ENCODE peak calls at places on chromosome 7, in six cellular contexts. One of them, this sample, is unnamed.

GRCh38 chr7:2314209-2314955 is at the start of gene SNX8:
- DNase-seq in activated gamma-delta T cell treated with Interleukin-2 at 50 U/mL for 16 hours: peak; percentile 97
- DNase-seq in lower leg skin: peak; percentile 87
- DNase-seq in neural crest cell: peak; percentile 99
- DNase-seq in hypothalamus: peak; percentile 72
- DNase-seq in GM10248: peak; percentile 98
- DNase-seq in this sample: peak; percentile 93

GRCh38 chr7:43876976-43877745 is 7.8 kb upstream of the MRPS24 start:
- DNase-seq in neural crest cell: no peak
- DNase-seq in activated gamma-delta T cell treated with Interleukin-2 at 50 U/mL for 16 hours: no peak
- DNase-seq in GM10248: no peak
- DNase-seq in hypothalamus: no peak
- DNase-seq in lower leg skin: no peak
- DNase-seq in this sample: no peak

GRCh38 chr7:40918701-40919271 is 784.0 kb downstream of the SUGCT start:
- DNase-seq in lower leg skin: no peak
- DNase-seq in GM10248: no peak
- DNase-seq in neural crest cell: no peak
- DNase-seq in activated gamma-delta T cell treated with Interleukin-2 at 50 U/mL for 16 hours: no peak
- DNase-seq in hypothalamus: no peak
- DNase-seq in this sample: no peak

GRCh38 chr7:5255832-5256231 is 26.9 kb upstream of the SLC29A4 start:
- DNase-seq in neural crest cell: no peak
- DNase-seq in hypothalamus: no peak
- DNase-seq in activated gamma-delta T cell treated with Interleukin-2 at 50 U/mL for 16 hours: no peak
- DNase-seq in GM10248: no peak
- DNase-seq in lower leg skin: peak; percentile 37
- DNase-seq in this sample: no peak

GRCh38 chr7:111012799-111013675 is 77.9 kb upstream of the LRRN3 start:
- DNase-seq in neural crest cell: no peak
- DNase-seq in hypothalamus: no peak
- DNase-seq in lower leg skin: peak; percentile 19
- DNase-seq in GM10248: peak; percentile 15
- DNase-seq in activated gamma-delta T cell treated with Interleukin-2 at 50 U/mL for 16 hours: peak; percentile 16
- DNase-seq in this sample: no peak

GRCh38 chr7:158369290-158369689 is 218.3 kb downstream of the PTPRN2 start:
- DNase-seq in hypothalamus: no peak
- DNase-seq in GM10248: no peak
- DNase-seq in activated gamma-delta T cell treated with Interleukin-2 at 50 U/mL for 16 hours: no peak
- DNase-seq in neural crest cell: no peak
- DNase-seq in lower leg skin: no peak
- DNase-seq in this sample: no peak

GRCh38 chr7:90594791-90595317 is 1.3 kb upstream of the CDK14 start:
- DNase-seq in lower leg skin: no peak
- DNase-seq in hypothalamus: no peak
- DNase-seq in GM10248: no peak
- DNase-seq in neural crest cell: no peak
- DNase-seq in activated gamma-delta T cell treated with Interleukin-2 at 50 U/mL for 16 hours: no peak
- DNase-seq in this sample: no peak

GRCh38 chr7:115340828-115341227 is 418.9 kb downstream of the MDFIC start:
- DNase-seq in lower leg skin: no peak
- DNase-seq in neural crest cell: no peak
- DNase-seq in activated gamma-delta T cell treated with Interleukin-2 at 50 U/mL for 16 hours: no peak
- DNase-seq in hypothalamus: no peak
- DNase-seq in GM10248: no peak
- DNase-seq in this sample: no peak

GRCh38 chr7:76108540-76109233 is 60.8 kb downstream of the MDH2 start:
- DNase-seq in hypothalamus: no peak
- DNase-seq in neural crest cell: no peak
- DNase-seq in activated gamma-delta T cell treated with Interleukin-2 at 50 U/mL for 16 hours: no peak
- DNase-seq in lower leg skin: no peak
- DNase-seq in GM10248: no peak
- DNase-seq in this sample: peak; percentile 67

GRCh38 chr7:132250480-132251326 is 325.6 kb downstream of the PLXNA4 start:
- DNase-seq in neural crest cell: no peak
- DNase-seq in hypothalamus: no peak
- DNase-seq in GM10248: no peak
- DNase-seq in lower leg skin: no peak
- DNase-seq in activated gamma-delta T cell treated with Interleukin-2 at 50 U/mL for 16 hours: no peak
- DNase-seq in this sample: no peak

GRCh38 chr7:156777364-156778069 is 115.5 kb downstream of the LMBR1 start:
- DNase-seq in activated gamma-delta T cell treated with Interleukin-2 at 50 U/mL for 16 hours: no peak
- DNase-seq in hypothalamus: no peak
- DNase-seq in neural crest cell: no peak
- DNase-seq in GM10248: peak; percentile 27
- DNase-seq in lower leg skin: no peak
- DNase-seq in this sample: no peak

GRCh38 chr7:26153823-26154783 is 2.1 kb downstream of the NFE2L3 start:
- DNase-seq in activated gamma-delta T cell treated with Interleukin-2 at 50 U/mL for 16 hours: no peak
- DNase-seq in lower leg skin: peak; percentile 36
- DNase-seq in neural crest cell: no peak
- DNase-seq in GM10248: no peak
- DNase-seq in hypothalamus: no peak
- DNase-seq in this sample: no peak

GRCh38 chr7:44275829-44276570 is 49.4 kb downstream of the CAMK2B start:
- DNase-seq in activated gamma-delta T cell treated with Interleukin-2 at 50 U/mL for 16 hours: no peak
- DNase-seq in GM10248: no peak
- DNase-seq in hypothalamus: no peak
- DNase-seq in lower leg skin: no peak
- DNase-seq in neural crest cell: peak; percentile 60
- DNase-seq in this sample: no peak

GRCh38 chr7:97858221-97858620 is 14.0 kb downstream of the ASNS start:
- DNase-seq in GM10248: no peak
- DNase-seq in hypothalamus: no peak
- DNase-seq in neural crest cell: no peak
- DNase-seq in lower leg skin: no peak
- DNase-seq in activated gamma-delta T cell treated with Interleukin-2 at 50 U/mL for 16 hours: no peak
- DNase-seq in this sample: no peak

GRCh38 chr7:5629941-5630340 is 151.5 kb downstream of the RNF216 start:
- DNase-seq in GM10248: no peak
- DNase-seq in neural crest cell: no peak
- DNase-seq in lower leg skin: no peak
- DNase-seq in activated gamma-delta T cell treated with Interleukin-2 at 50 U/mL for 16 hours: peak; percentile 53
- DNase-seq in hypothalamus: no peak
- DNase-seq in this sample: no peak

GRCh38 chr7:128194533-128195282 is 46.4 kb upstream of the LEP start:
- DNase-seq in GM10248: no peak
- DNase-seq in activated gamma-delta T cell treated with Interleukin-2 at 50 U/mL for 16 hours: no peak
- DNase-seq in hypothalamus: no peak
- DNase-seq in lower leg skin: no peak
- DNase-seq in neural crest cell: no peak
- DNase-seq in this sample: no peak

GRCh38 chr7:832292-832967 is at the start of gene SUN1:
- DNase-seq in GM10248: peak; percentile 63
- DNase-seq in lower leg skin: no peak
- DNase-seq in hypothalamus: no peak
- DNase-seq in neural crest cell: no peak
- DNase-seq in activated gamma-delta T cell treated with Interleukin-2 at 50 U/mL for 16 hours: peak; percentile 67
- DNase-seq in this sample: no peak

GRCh38 chr7:45325378-45325777 is 167.8 kb downstream of the RAMP3 start:
- DNase-seq in activated gamma-delta T cell treated with Interleukin-2 at 50 U/mL for 16 hours: no peak
- DNase-seq in GM10248: no peak
- DNase-seq in hypothalamus: no peak
- DNase-seq in lower leg skin: no peak
- DNase-seq in neural crest cell: no peak
- DNase-seq in this sample: no peak

GRCh38 chr7:67021260-67021659 is 24.6 kb downstream of the TYW1 start:
- DNase-seq in activated gamma-delta T cell treated with Interleukin-2 at 50 U/mL for 16 hours: no peak
- DNase-seq in lower leg skin: no peak
- DNase-seq in neural crest cell: no peak
- DNase-seq in hypothalamus: no peak
- DNase-seq in GM10248: no peak
- DNase-seq in this sample: no peak

GRCh38 chr7:150428671-150429451 is 21.6 kb upstream of the GIMAP8 start:
- DNase-seq in activated gamma-delta T cell treated with Interleukin-2 at 50 U/mL for 16 hours: peak; percentile 26
- DNase-seq in neural crest cell: no peak
- DNase-seq in lower leg skin: no peak
- DNase-seq in GM10248: no peak
- DNase-seq in hypothalamus: no peak
- DNase-seq in this sample: peak; percentile 51

GRCh38 chr7:125830743-125831142 is 901.1 kb upstream of the POT1 start:
- DNase-seq in hypothalamus: no peak
- DNase-seq in GM10248: no peak
- DNase-seq in activated gamma-delta T cell treated with Interleukin-2 at 50 U/mL for 16 hours: no peak
- DNase-seq in lower leg skin: no peak
- DNase-seq in neural crest cell: no peak
- DNase-seq in this sample: no peak

GRCh38 chr7:112833082-112833481 is 42.9 kb upstream of the TMEM168 start:
- DNase-seq in lower leg skin: no peak
- DNase-seq in neural crest cell: no peak
- DNase-seq in hypothalamus: no peak
- DNase-seq in GM10248: no peak
- DNase-seq in activated gamma-delta T cell treated with Interleukin-2 at 50 U/mL for 16 hours: no peak
- DNase-seq in this sample: no peak

GRCh38 chr7:76234931-76235441 is 33.3 kb downstream of the SRRM3 start:
- DNase-seq in activated gamma-delta T cell treated with Interleukin-2 at 50 U/mL for 16 hours: peak; percentile 53
- DNase-seq in lower leg skin: peak; percentile 24
- DNase-seq in neural crest cell: peak; percentile 95
- DNase-seq in hypothalamus: no peak
- DNase-seq in GM10248: peak; percentile 88
- DNase-seq in this sample: peak; percentile 57

GRCh38 chr7:127751723-127752448 is 99.9 kb downstream of the SND1 start:
- DNase-seq in GM10248: no peak
- DNase-seq in hypothalamus: no peak
- DNase-seq in activated gamma-delta T cell treated with Interleukin-2 at 50 U/mL for 16 hours: no peak
- DNase-seq in neural crest cell: no peak
- DNase-seq in lower leg skin: no peak
- DNase-seq in this sample: no peak

GRCh38 chr7:6228865-6229264 is 43.6 kb downstream of the CYTH3 start:
- DNase-seq in GM10248: peak; percentile 68
- DNase-seq in lower leg skin: no peak
- DNase-seq in activated gamma-delta T cell treated with Interleukin-2 at 50 U/mL for 16 hours: no peak
- DNase-seq in neural crest cell: no peak
- DNase-seq in hypothalamus: no peak
- DNase-seq in this sample: no peak

GRCh38 chr7:18610331-18610948 is 114.9 kb downstream of the HDAC9 start:
- DNase-seq in activated gamma-delta T cell treated with Interleukin-2 at 50 U/mL for 16 hours: no peak
- DNase-seq in lower leg skin: no peak
- DNase-seq in GM10248: peak; percentile 10
- DNase-seq in neural crest cell: peak; percentile 36
- DNase-seq in hypothalamus: no peak
- DNase-seq in this sample: no peak

GRCh38 chr7:114554781-114555537 is 140.3 kb downstream of the FOXP2 start:
- DNase-seq in lower leg skin: peak; percentile 24
- DNase-seq in GM10248: peak; percentile 44
- DNase-seq in activated gamma-delta T cell treated with Interleukin-2 at 50 U/mL for 16 hours: no peak
- DNase-seq in hypothalamus: no peak
- DNase-seq in neural crest cell: no peak
- DNase-seq in this sample: no peak

GRCh38 chr7:86644282-86645173 is 819 bp downstream of the GRM3 start:
- DNase-seq in activated gamma-delta T cell treated with Interleukin-2 at 50 U/mL for 16 hours: no peak
- DNase-seq in neural crest cell: peak; percentile 25
- DNase-seq in hypothalamus: peak; percentile 29
- DNase-seq in lower leg skin: no peak
- DNase-seq in GM10248: peak; percentile 20
- DNase-seq in this sample: no peak

GRCh38 chr7:88539518-88539917 is 220.0 kb upstream of the ZNF804B start:
- DNase-seq in activated gamma-delta T cell treated with Interleukin-2 at 50 U/mL for 16 hours: no peak
- DNase-seq in lower leg skin: no peak
- DNase-seq in hypothalamus: no peak
- DNase-seq in GM10248: no peak
- DNase-seq in neural crest cell: no peak
- DNase-seq in this sample: no peak

GRCh38 chr7:138890782-138891445 is 90.3 kb downstream of the KIAA1549 start:
- DNase-seq in GM10248: no peak
- DNase-seq in neural crest cell: no peak
- DNase-seq in lower leg skin: no peak
- DNase-seq in activated gamma-delta T cell treated with Interleukin-2 at 50 U/mL for 16 hours: no peak
- DNase-seq in hypothalamus: no peak
- DNase-seq in this sample: peak; percentile 36

GRCh38 chr7:101816499-101817030 is 861 bp upstream of the CUX1 start:
- DNase-seq in GM10248: peak; percentile 69
- DNase-seq in hypothalamus: no peak
- DNase-seq in activated gamma-delta T cell treated with Interleukin-2 at 50 U/mL for 16 hours: no peak
- DNase-seq in neural crest cell: peak; percentile 27
- DNase-seq in lower leg skin: no peak
- DNase-seq in this sample: no peak

GRCh38 chr7:78099715-78100477 is 301.3 kb downstream of the PHTF2 start:
- DNase-seq in neural crest cell: no peak
- DNase-seq in activated gamma-delta T cell treated with Interleukin-2 at 50 U/mL for 16 hours: no peak
- DNase-seq in GM10248: no peak
- DNase-seq in hypothalamus: no peak
- DNase-seq in lower leg skin: no peak
- DNase-seq in this sample: no peak

GRCh38 chr7:93544686-93545085 is 29.8 kb downstream of the CALCR start:
- DNase-seq in GM10248: no peak
- DNase-seq in neural crest cell: no peak
- DNase-seq in hypothalamus: no peak
- DNase-seq in lower leg skin: no peak
- DNase-seq in activated gamma-delta T cell treated with Interleukin-2 at 50 U/mL for 16 hours: no peak
- DNase-seq in this sample: no peak

GRCh38 chr7:17965600-17965999 is 25.3 kb upstream of the SNX13 start:
- DNase-seq in hypothalamus: no peak
- DNase-seq in activated gamma-delta T cell treated with Interleukin-2 at 50 U/mL for 16 hours: no peak
- DNase-seq in GM10248: no peak
- DNase-seq in neural crest cell: no peak
- DNase-seq in lower leg skin: no peak
- DNase-seq in this sample: no peak

GRCh38 chr7:83936056-83936703 is 258.4 kb downstream of the SEMA3A start:
- DNase-seq in hypothalamus: no peak
- DNase-seq in neural crest cell: peak; percentile 50
- DNase-seq in activated gamma-delta T cell treated with Interleukin-2 at 50 U/mL for 16 hours: peak; percentile 19
- DNase-seq in GM10248: peak; percentile 45
- DNase-seq in lower leg skin: peak; percentile 26
- DNase-seq in this sample: peak; percentile 20

GRCh38 chr7:75048435-75049379 is 24.9 kb downstream of the RCC1L start:
- DNase-seq in GM10248: no peak
- DNase-seq in lower leg skin: no peak
- DNase-seq in activated gamma-delta T cell treated with Interleukin-2 at 50 U/mL for 16 hours: no peak
- DNase-seq in hypothalamus: no peak
- DNase-seq in neural crest cell: no peak
- DNase-seq in this sample: no peak

This sample was measured in breast epithelium.